ENCODE peak calls at places on chromosomes 3 and 15, in seven cellular contexts. One of them, this sample, is unnamed.

GRCh38 chr3:36362216-36362615 is 18.1 kb upstream of the STAC start:
- DNase-seq in NAMALWA: no peak
- DNase-seq in activated CD4-positive, alpha-beta T cell treated with anti-CD3 and anti-CD28 coated beads for 4 hours: no peak
- DNase-seq in brain microvascular endothelial cell: peak; percentile 31
- DNase-seq in erythroblast: no peak
- DNase-seq in epithelial cell of esophagus: peak; percentile 45
- DNase-seq in mucosa of gallbladder: no peak
- DNase-seq in this sample: no peak

GRCh38 chr3:167705840-167706239 is 28.9 kb downstream of the PDCD10 start:
- DNase-seq in activated CD4-positive, alpha-beta T cell treated with anti-CD3 and anti-CD28 coated beads for 4 hours: no peak
- DNase-seq in epithelial cell of esophagus: peak; percentile 22
- DNase-seq in NAMALWA: no peak
- DNase-seq in brain microvascular endothelial cell: peak; percentile 42
- DNase-seq in mucosa of gallbladder: no peak
- DNase-seq in erythroblast: no peak
- DNase-seq in this sample: no peak

GRCh38 chr15:62849316-62850129 is 193.0 kb upstream of the TPM1 start:
- DNase-seq in activated CD4-positive, alpha-beta T cell treated with anti-CD3 and anti-CD28 coated beads for 4 hours: no peak
- DNase-seq in erythroblast: no peak
- DNase-seq in brain microvascular endothelial cell: peak; percentile 38
- DNase-seq in epithelial cell of esophagus: no peak
- DNase-seq in mucosa of gallbladder: no peak
- DNase-seq in NAMALWA: no peak
- DNase-seq in this sample: no peak

GRCh38 chr15:85689729-85690128 is 105.0 kb downstream of the KLHL25 start:
- DNase-seq in brain microvascular endothelial cell: peak; percentile 49
- DNase-seq in NAMALWA: peak; percentile 89
- DNase-seq in erythroblast: peak; percentile 59
- DNase-seq in activated CD4-positive, alpha-beta T cell treated with anti-CD3 and anti-CD28 coated beads for 4 hours: peak; percentile 58
- DNase-seq in epithelial cell of esophagus: no peak
- DNase-seq in mucosa of gallbladder: peak; percentile 56
- DNase-seq in this sample: peak; percentile 61

GRCh38 chr15:41773332-41773728 is 954 bp upstream of the MAPKBP1 start:
- DNase-seq in erythroblast: no peak
- DNase-seq in epithelial cell of esophagus: peak; percentile 20
- DNase-seq in brain microvascular endothelial cell: no peak
- DNase-seq in mucosa of gallbladder: no peak
- DNase-seq in activated CD4-positive, alpha-beta T cell treated with anti-CD3 and anti-CD28 coated beads for 4 hours: no peak
- DNase-seq in NAMALWA: no peak
- DNase-seq in this sample: no peak

GRCh38 chr3:52004158-52004787 is 8.6 kb upstream of the RPL29 start:
- DNase-seq in NAMALWA: peak; percentile 44
- DNase-seq in mucosa of gallbladder: no peak
- DNase-seq in activated CD4-positive, alpha-beta T cell treated with anti-CD3 and anti-CD28 coated beads for 4 hours: no peak
- DNase-seq in epithelial cell of esophagus: peak; percentile 49
- DNase-seq in brain microvascular endothelial cell: no peak
- DNase-seq in erythroblast: peak; percentile 25
- DNase-seq in this sample: no peak

GRCh38 chr3:43391621-43392020 is 105.3 kb downstream of the SNRK start:
- DNase-seq in NAMALWA: no peak
- DNase-seq in mucosa of gallbladder: no peak
- DNase-seq in epithelial cell of esophagus: peak; percentile 20
- DNase-seq in brain microvascular endothelial cell: no peak
- DNase-seq in erythroblast: no peak
- DNase-seq in activated CD4-positive, alpha-beta T cell treated with anti-CD3 and anti-CD28 coated beads for 4 hours: no peak
- DNase-seq in this sample: no peak

GRCh38 chr3:36597422-36597821 is 166.9 kb downstream of the DCLK3 start:
- DNase-seq in activated CD4-positive, alpha-beta T cell treated with anti-CD3 and anti-CD28 coated beads for 4 hours: no peak
- DNase-seq in epithelial cell of esophagus: peak; percentile 90
- DNase-seq in erythroblast: no peak
- DNase-seq in mucosa of gallbladder: no peak
- DNase-seq in brain microvascular endothelial cell: peak; percentile 31
- DNase-seq in NAMALWA: no peak
- DNase-seq in this sample: no peak

GRCh38 chr15:69751147-69751546 is 298.5 kb downstream of the RPLP1 start:
- DNase-seq in mucosa of gallbladder: no peak
- DNase-seq in erythroblast: no peak
- DNase-seq in epithelial cell of esophagus: no peak
- DNase-seq in brain microvascular endothelial cell: no peak
- DNase-seq in NAMALWA: no peak
- DNase-seq in activated CD4-positive, alpha-beta T cell treated with anti-CD3 and anti-CD28 coated beads for 4 hours: no peak
- DNase-seq in this sample: no peak

GRCh38 chr15:28128036-28128435 is 28.9 kb upstream of the OCA2 start:
- DNase-seq in mucosa of gallbladder: peak; percentile 28
- DNase-seq in erythroblast: no peak
- DNase-seq in activated CD4-positive, alpha-beta T cell treated with anti-CD3 and anti-CD28 coated beads for 4 hours: no peak
- DNase-seq in epithelial cell of esophagus: no peak
- DNase-seq in NAMALWA: no peak
- DNase-seq in brain microvascular endothelial cell: no peak
- DNase-seq in this sample: no peak

GRCh38 chr3:41742127-41742526 is 219.8 kb downstream of the ULK4 start:
- DNase-seq in brain microvascular endothelial cell: no peak
- DNase-seq in mucosa of gallbladder: no peak
- DNase-seq in erythroblast: no peak
- DNase-seq in activated CD4-positive, alpha-beta T cell treated with anti-CD3 and anti-CD28 coated beads for 4 hours: no peak
- DNase-seq in NAMALWA: no peak
- DNase-seq in epithelial cell of esophagus: no peak
- DNase-seq in this sample: no peak

GRCh38 chr3:135514064-135514455 is 451.5 kb upstream of the PPP2R3A start:
- DNase-seq in activated CD4-positive, alpha-beta T cell treated with anti-CD3 and anti-CD28 coated beads for 4 hours: no peak
- DNase-seq in NAMALWA: no peak
- DNase-seq in mucosa of gallbladder: no peak
- DNase-seq in brain microvascular endothelial cell: no peak
- DNase-seq in epithelial cell of esophagus: no peak
- DNase-seq in erythroblast: no peak
- DNase-seq in this sample: no peak

GRCh38 chr15:35667908-35668307 is 121.9 kb upstream of the DPH6 start:
- DNase-seq in epithelial cell of esophagus: no peak
- DNase-seq in mucosa of gallbladder: no peak
- DNase-seq in NAMALWA: no peak
- DNase-seq in erythroblast: peak; percentile 79
- DNase-seq in activated CD4-positive, alpha-beta T cell treated with anti-CD3 and anti-CD28 coated beads for 4 hours: no peak
- DNase-seq in brain microvascular endothelial cell: no peak
- DNase-seq in this sample: no peak

GRCh38 chr3:184177331-184177731 is 2.7 kb downstream of the AP2M1 start:
- DNase-seq in activated CD4-positive, alpha-beta T cell treated with anti-CD3 and anti-CD28 coated beads for 4 hours: no peak
- DNase-seq in brain microvascular endothelial cell: peak; percentile 48
- DNase-seq in erythroblast: no peak
- DNase-seq in mucosa of gallbladder: no peak
- DNase-seq in epithelial cell of esophagus: no peak
- DNase-seq in NAMALWA: no peak
- DNase-seq in this sample: no peak

GRCh38 chr3:114213262-114213668 is 24.1 kb downstream of the ZNF80 start:
- DNase-seq in erythroblast: no peak
- DNase-seq in NAMALWA: no peak
- DNase-seq in brain microvascular endothelial cell: peak; percentile 47
- DNase-seq in epithelial cell of esophagus: no peak
- DNase-seq in activated CD4-positive, alpha-beta T cell treated with anti-CD3 and anti-CD28 coated beads for 4 hours: no peak
- DNase-seq in mucosa of gallbladder: no peak
- DNase-seq in this sample: no peak

GRCh38 chr3:192060160-192060783 is 599.3 kb downstream of the PYDC2 start:
- DNase-seq in activated CD4-positive, alpha-beta T cell treated with anti-CD3 and anti-CD28 coated beads for 4 hours: no peak
- DNase-seq in epithelial cell of esophagus: no peak
- DNase-seq in NAMALWA: no peak
- DNase-seq in erythroblast: no peak
- DNase-seq in brain microvascular endothelial cell: no peak
- DNase-seq in mucosa of gallbladder: no peak
- DNase-seq in this sample: no peak

GRCh38 chr15:84979651-84980050 is 2.0 kb upstream of the PDE8A start:
- DNase-seq in mucosa of gallbladder: no peak
- DNase-seq in activated CD4-positive, alpha-beta T cell treated with anti-CD3 and anti-CD28 coated beads for 4 hours: no peak
- DNase-seq in erythroblast: peak; percentile 14
- DNase-seq in epithelial cell of esophagus: no peak
- DNase-seq in brain microvascular endothelial cell: no peak
- DNase-seq in NAMALWA: no peak
- DNase-seq in this sample: no peak

GRCh38 chr3:127197300-127198150 is 4.6 kb downstream of the PRR23E start:
- DNase-seq in mucosa of gallbladder: no peak
- DNase-seq in erythroblast: no peak
- DNase-seq in NAMALWA: no peak
- DNase-seq in brain microvascular endothelial cell: no peak
- DNase-seq in activated CD4-positive, alpha-beta T cell treated with anti-CD3 and anti-CD28 coated beads for 4 hours: no peak
- DNase-seq in epithelial cell of esophagus: no peak
- DNase-seq in this sample: no peak

GRCh38 chr15:64515825-64516224 is 55.4 kb downstream of the ZNF609 start:
- DNase-seq in epithelial cell of esophagus: no peak
- DNase-seq in brain microvascular endothelial cell: no peak
- DNase-seq in activated CD4-positive, alpha-beta T cell treated with anti-CD3 and anti-CD28 coated beads for 4 hours: no peak
- DNase-seq in NAMALWA: no peak
- DNase-seq in mucosa of gallbladder: no peak
- DNase-seq in erythroblast: no peak
- DNase-seq in this sample: no peak

GRCh38 chr3:52494446-52494845 is 692 bp upstream of the STAB1 start:
- DNase-seq in activated CD4-positive, alpha-beta T cell treated with anti-CD3 and anti-CD28 coated beads for 4 hours: no peak
- DNase-seq in NAMALWA: no peak
- DNase-seq in erythroblast: no peak
- DNase-seq in epithelial cell of esophagus: no peak
- DNase-seq in mucosa of gallbladder: no peak
- DNase-seq in brain microvascular endothelial cell: no peak
- DNase-seq in this sample: no peak

GRCh38 chr3:148532326-148532725 is 165.4 kb upstream of the AGTR1 start:
- DNase-seq in erythroblast: no peak
- DNase-seq in activated CD4-positive, alpha-beta T cell treated with anti-CD3 and anti-CD28 coated beads for 4 hours: no peak
- DNase-seq in mucosa of gallbladder: no peak
- DNase-seq in NAMALWA: no peak
- DNase-seq in brain microvascular endothelial cell: peak; percentile 50
- DNase-seq in epithelial cell of esophagus: no peak
- DNase-seq in this sample: no peak

GRCh38 chr3:11095932-11096265 is 58.4 kb upstream of the HRH1 start:
- DNase-seq in erythroblast: no peak
- DNase-seq in activated CD4-positive, alpha-beta T cell treated with anti-CD3 and anti-CD28 coated beads for 4 hours: no peak
- DNase-seq in brain microvascular endothelial cell: peak; percentile 18
- DNase-seq in NAMALWA: no peak
- DNase-seq in mucosa of gallbladder: no peak
- DNase-seq in epithelial cell of esophagus: no peak
- DNase-seq in this sample: no peak

GRCh38 chr3:128902426-128902825 is 23.0 kb downstream of the ACAD9 start:
- DNase-seq in mucosa of gallbladder: no peak
- DNase-seq in brain microvascular endothelial cell: no peak
- DNase-seq in epithelial cell of esophagus: no peak
- DNase-seq in erythroblast: no peak
- DNase-seq in activated CD4-positive, alpha-beta T cell treated with anti-CD3 and anti-CD28 coated beads for 4 hours: no peak
- DNase-seq in NAMALWA: no peak
- DNase-seq in this sample: no peak

GRCh38 chr15:59691194-59691805 is 2.2 kb upstream of the BNIP2 start:
- DNase-seq in erythroblast: peak; percentile 68
- DNase-seq in activated CD4-positive, alpha-beta T cell treated with anti-CD3 and anti-CD28 coated beads for 4 hours: peak; percentile 51
- DNase-seq in mucosa of gallbladder: peak; percentile 60
- DNase-seq in NAMALWA: peak; percentile 83
- DNase-seq in epithelial cell of esophagus: peak; percentile 62
- DNase-seq in brain microvascular endothelial cell: peak; percentile 59
- DNase-seq in this sample: peak; percentile 36

GRCh38 chr3:110362756-110363155 is 708.9 kb upstream of the NECTIN3 start:
- DNase-seq in NAMALWA: no peak
- DNase-seq in brain microvascular endothelial cell: no peak
- DNase-seq in activated CD4-positive, alpha-beta T cell treated with anti-CD3 and anti-CD28 coated beads for 4 hours: no peak
- DNase-seq in epithelial cell of esophagus: no peak
- DNase-seq in erythroblast: no peak
- DNase-seq in mucosa of gallbladder: no peak
- DNase-seq in this sample: no peak

GRCh38 chr3:127629462-127630403 is 748 bp downstream of the PODXL2 start:
- DNase-seq in brain microvascular endothelial cell: no peak
- DNase-seq in epithelial cell of esophagus: no peak
- DNase-seq in erythroblast: peak; percentile 37
- DNase-seq in activated CD4-positive, alpha-beta T cell treated with anti-CD3 and anti-CD28 coated beads for 4 hours: peak; percentile 65
- DNase-seq in NAMALWA: peak; percentile 20
- DNase-seq in mucosa of gallbladder: no peak
- DNase-seq in this sample: peak; percentile 14